ENCODE peak calls at places on chromosomes 2 and 18, in five cellular contexts. A is KG1; E is H1; F is left kidney; K is activated T-helper 2 cell treated with anti-CD3 and anti-CD28 coated beads, Interferon-gamma antibody, Interleukin-2, Interleukin-4, amounts not matched to agents 10 μg/mL and 5 μg/mL and 100 μg/mL, durations not matched to agents 14 hours and 24 hours and 36 hours. O is an unnamed sample.

GRCh38 chr18:67425724-67426123 is 90.8 kb downstream of the DSEL start:
- DNase-seq in A (no peak), K (no peak), F (no peak), E (no peak), O (no peak)

GRCh38 chr2:8053241-8053640 is 628.6 kb upstream of the ID2 start:
- DNase-seq in E (no peak), K (no peak), A (no peak), F (no peak), O (no peak)

GRCh38 chr2:230905448-230906430 is 19.3 kb downstream of the GPR55 start:
- DNase-seq in F (peak), A (no peak), K (peak), E (no peak), O (no peak)

GRCh38 chr2:143481728-143482127 is 352.5 kb downstream of the ARHGAP15 start:
- DNase-seq in K (no peak), A (no peak), F (no peak), E (peak), O (no peak)

GRCh38 chr2:98313512-98314250 is 32.6 kb upstream of the CNGA3 start:
- DNase-seq in E (no peak), K (no peak), A (no peak), F (no peak), O (no peak)

GRCh38 chr2:183259921-183260320 is 135.7 kb downstream of the NUP35 start:
- DNase-seq in F (no peak), E (no peak), A (no peak), K (no peak), O (no peak)

GRCh38 chr2:45898819-45899218 is 247.3 kb downstream of the PRKCE start:
- DNase-seq in A (no peak), E (no peak), F (no peak), K (no peak), O (no peak)

GRCh38 chr2:142961202-142961601 is 83.7 kb downstream of the KYNU start:
- DNase-seq in A (no peak), F (no peak), K (no peak), E (no peak), O (no peak)

GRCh38 chr2:104936504-104936903 is 82.6 kb downstream of the POU3F3 start:
- DNase-seq in F (no peak), K (no peak), E (no peak), A (no peak), O (no peak)

GRCh38 chr18:80171190-80171872 is 62.3 kb downstream of the ADNP2 start:
- DNase-seq in K (peak), F (peak), E (no peak), A (no peak), O (peak)

GRCh38 chr2:29215073-29215472 is 99.9 kb downstream of the CLIP4 start:
- DNase-seq in F (no peak), E (no peak), A (no peak), K (no peak), O (no peak)

GRCh38 chr2:54722641-54723299 is 692 bp upstream of the EML6 start:
- DNase-seq in K (no peak), A (no peak), E (no peak), F (no peak), O (no peak)

GRCh38 chr2:222844323-222844722 is 16.5 kb upstream of the ACSL3 start:
- DNase-seq in F (no peak), E (no peak), K (no peak), A (no peak), O (no peak)

GRCh38 chr2:65583061-65583460 is 150.7 kb upstream of the SPRED2 start:
- DNase-seq in A (no peak), E (no peak), K (no peak), F (no peak), O (no peak)

GRCh38 chr2:152864601-152865000 is 146.2 kb downstream of the ARL6IP6 start:
- DNase-seq in E (no peak), A (no peak), F (no peak), K (no peak), O (no peak)

GRCh38 chr2:117938611-117939010 is 75.3 kb downstream of the CCDC93 start:
- DNase-seq in K (no peak), E (no peak), F (no peak), A (no peak), O (no peak)

GRCh38 chr18:70431203-70431624 is 142.4 kb downstream of the SOCS6 start:
- DNase-seq in K (no peak), E (no peak), F (no peak), A (no peak), O (no peak)

GRCh38 chr2:238009563-238009962 is 42.7 kb downstream of the UBE2F start:
- DNase-seq in K (no peak), A (no peak), E (no peak), F (no peak), O (no peak)

GRCh38 chr18:63131106-63131943 is 188.2 kb downstream of the BCL2 start:
- DNase-seq in A (peak), F (peak), E (no peak), K (no peak), O (no peak)

GRCh38 chr2:169491378-169491777 is 12.1 kb downstream of the BBS5 start:
- DNase-seq in A (no peak), F (no peak), K (no peak), E (no peak), O (no peak)

GRCh38 chr2:20568501-20569463 is 82.1 kb downstream of the HS1BP3 start:
- DNase-seq in E (no peak), A (no peak), K (no peak), F (no peak), O (no peak)

GRCh38 chr18:55381277-55381676 is 206.7 kb downstream of the TCF4 start:
- DNase-seq in E (no peak), K (no peak), F (no peak), A (no peak), O (no peak)

GRCh38 chr2:18117592-18117991 is 239.1 kb downstream of the KCNS3 start:
- DNase-seq in K (no peak), F (peak), E (no peak), A (no peak), O (peak)

GRCh38 chr18:45590060-45590537 is 25.2 kb upstream of the SLC14A2 start:
- DNase-seq in K (no peak), A (no peak), E (no peak), F (peak), O (no peak)

GRCh38 chr2:10135296-10136089 is 13.0 kb downstream of the RRM2 start:
- DNase-seq in E (no peak), F (no peak), K (no peak), A (no peak), O (no peak)

GRCh38 chr2:70627499-70627898 is 73.9 kb upstream of the TGFA start:
- DNase-seq in A (no peak), K (no peak), F (no peak), E (no peak), O (no peak)

GRCh38 chr2:65129276-65129612 is 662 bp downstream of the RAB1A start:
- DNase-seq in A (no peak), E (no peak), K (no peak), F (no peak), O (no peak)

GRCh38 chr2:233209978-233210680 is 41.3 kb upstream of the ATG16L1 start:
- DNase-seq in F (no peak), A (no peak), K (no peak), E (no peak), O (no peak)

GRCh38 chr2:96756788-96757476 is 3.8 kb upstream of the CNNM4 start:
- DNase-seq in K (no peak), E (no peak), A (no peak), F (no peak), O (no peak)

GRCh38 chr2:193539188-193539587 is 1344.5 kb upstream of the TMEFF2 start:
- DNase-seq in E (no peak), A (no peak), K (no peak), F (no peak), O (no peak)

O was measured in iPS DF 6.9.